ENCODE peak calls at places on chromosomes 1 and 21, in eight cellular contexts. One of them, this sample, is unnamed.
A peak's percentile ranks its signal among the peaks of the same experiment; 100 is the strongest.

GRCh38 chr1:204102719-204103118 is 29.8 kb downstream of the SOX13 start:
- DNase-seq in NCI-H1105: no peak
- DNase-seq in GM13976: no peak
- DNase-seq in Right ventricle myocardium superior: no peak
- DNase-seq in stimulated activated CD8-positive, alpha-beta memory T cell treated with anti-CD3 and anti-CD28 coated beads, Interleukin-7, amount 100 ng/mL, for 1 hour: no peak
- DNase-seq in left colon: no peak
- DNase-seq in HCEC 1CT: no peak
- DNase-seq in AG09319: no peak
- DNase-seq in this sample: peak; percentile 30

GRCh38 chr1:198936371-198937083 is 297.7 kb downstream of the PTPRC start:
- DNase-seq in NCI-H1105: peak; percentile 18
- DNase-seq in GM13976: no peak
- DNase-seq in Right ventricle myocardium superior: no peak
- DNase-seq in stimulated activated CD8-positive, alpha-beta memory T cell treated with anti-CD3 and anti-CD28 coated beads, Interleukin-7, amount 100 ng/mL, for 1 hour: no peak
- DNase-seq in left colon: no peak
- DNase-seq in HCEC 1CT: peak; percentile 52
- DNase-seq in AG09319: no peak
- DNase-seq in this sample: peak; percentile 72

GRCh38 chr1:167454929-167455785 is 63.2 kb downstream of the CD247 start:
- DNase-seq in NCI-H1105: peak; percentile 75
- DNase-seq in GM13976: peak; percentile 79
- DNase-seq in Right ventricle myocardium superior: peak; percentile 77
- DNase-seq in stimulated activated CD8-positive, alpha-beta memory T cell treated with anti-CD3 and anti-CD28 coated beads, Interleukin-7, amount 100 ng/mL, for 1 hour: peak; percentile 52
- DNase-seq in left colon: peak; percentile 66
- DNase-seq in HCEC 1CT: peak; percentile 19
- DNase-seq in AG09319: no peak
- DNase-seq in this sample: peak; percentile 15

GRCh38 chr1:77687519-77687906 is 5.1 kb upstream of the ZZZ3 start:
- DNase-seq in NCI-H1105: no peak
- DNase-seq in GM13976: no peak
- DNase-seq in Right ventricle myocardium superior: peak; percentile 49
- DNase-seq in stimulated activated CD8-positive, alpha-beta memory T cell treated with anti-CD3 and anti-CD28 coated beads, Interleukin-7, amount 100 ng/mL, for 1 hour: no peak
- DNase-seq in left colon: peak; percentile 36
- DNase-seq in HCEC 1CT: peak; percentile 23
- DNase-seq in AG09319: no peak
- DNase-seq in this sample: no peak

GRCh38 chr21:38289697-38290096 is 32.9 kb downstream of the KCNJ15 start:
- DNase-seq in NCI-H1105: no peak
- DNase-seq in GM13976: no peak
- DNase-seq in Right ventricle myocardium superior: peak; percentile 62
- DNase-seq in stimulated activated CD8-positive, alpha-beta memory T cell treated with anti-CD3 and anti-CD28 coated beads, Interleukin-7, amount 100 ng/mL, for 1 hour: no peak
- DNase-seq in left colon: no peak
- DNase-seq in HCEC 1CT: peak; percentile 99
- DNase-seq in AG09319: peak; percentile 96
- DNase-seq in this sample: peak; percentile 73

GRCh38 chr1:218669431-218669830 is 324.3 kb downstream of the TGFB2 start:
- DNase-seq in NCI-H1105: no peak
- DNase-seq in GM13976: no peak
- DNase-seq in Right ventricle myocardium superior: no peak
- DNase-seq in stimulated activated CD8-positive, alpha-beta memory T cell treated with anti-CD3 and anti-CD28 coated beads, Interleukin-7, amount 100 ng/mL, for 1 hour: no peak
- DNase-seq in left colon: no peak
- DNase-seq in HCEC 1CT: no peak
- DNase-seq in AG09319: no peak
- DNase-seq in this sample: no peak

GRCh38 chr1:58136502-58136901 is 410.0 kb downstream of the OMA1 start:
- DNase-seq in NCI-H1105: no peak
- DNase-seq in GM13976: no peak
- DNase-seq in Right ventricle myocardium superior: no peak
- DNase-seq in stimulated activated CD8-positive, alpha-beta memory T cell treated with anti-CD3 and anti-CD28 coated beads, Interleukin-7, amount 100 ng/mL, for 1 hour: no peak
- DNase-seq in left colon: no peak
- DNase-seq in HCEC 1CT: no peak
- DNase-seq in AG09319: no peak
- DNase-seq in this sample: no peak

GRCh38 chr1:48526045-48526714 is 54.2 kb upstream of the SPATA6 start:
- DNase-seq in NCI-H1105: peak; percentile 91
- DNase-seq in GM13976: no peak
- DNase-seq in Right ventricle myocardium superior: no peak
- DNase-seq in stimulated activated CD8-positive, alpha-beta memory T cell treated with anti-CD3 and anti-CD28 coated beads, Interleukin-7, amount 100 ng/mL, for 1 hour: no peak
- DNase-seq in left colon: peak; percentile 40
- DNase-seq in HCEC 1CT: no peak
- DNase-seq in AG09319: no peak
- DNase-seq in this sample: no peak

GRCh38 chr1:230173176-230173575 is 106.1 kb downstream of the GALNT2 start:
- DNase-seq in NCI-H1105: no peak
- DNase-seq in GM13976: no peak
- DNase-seq in Right ventricle myocardium superior: no peak
- DNase-seq in stimulated activated CD8-positive, alpha-beta memory T cell treated with anti-CD3 and anti-CD28 coated beads, Interleukin-7, amount 100 ng/mL, for 1 hour: no peak
- DNase-seq in left colon: no peak
- DNase-seq in HCEC 1CT: no peak
- DNase-seq in AG09319: no peak
- DNase-seq in this sample: no peak

GRCh38 chr21:31235671-31236450 is 108.2 kb downstream of the TIAM1 start:
- DNase-seq in NCI-H1105: no peak
- DNase-seq in GM13976: no peak
- DNase-seq in Right ventricle myocardium superior: no peak
- DNase-seq in stimulated activated CD8-positive, alpha-beta memory T cell treated with anti-CD3 and anti-CD28 coated beads, Interleukin-7, amount 100 ng/mL, for 1 hour: no peak
- DNase-seq in left colon: no peak
- DNase-seq in HCEC 1CT: no peak
- DNase-seq in AG09319: no peak
- DNase-seq in this sample: no peak

GRCh38 chr1:172931340-172931739 is 119.4 kb downstream of the TNFSF18 start:
- DNase-seq in NCI-H1105: no peak
- DNase-seq in GM13976: no peak
- DNase-seq in Right ventricle myocardium superior: no peak
- DNase-seq in stimulated activated CD8-positive, alpha-beta memory T cell treated with anti-CD3 and anti-CD28 coated beads, Interleukin-7, amount 100 ng/mL, for 1 hour: no peak
- DNase-seq in left colon: no peak
- DNase-seq in HCEC 1CT: no peak
- DNase-seq in AG09319: no peak
- DNase-seq in this sample: no peak

GRCh38 chr1:201732351-201732750 is 96.6 kb upstream of the IPO9 start:
- DNase-seq in NCI-H1105: no peak
- DNase-seq in GM13976: no peak
- DNase-seq in Right ventricle myocardium superior: no peak
- DNase-seq in stimulated activated CD8-positive, alpha-beta memory T cell treated with anti-CD3 and anti-CD28 coated beads, Interleukin-7, amount 100 ng/mL, for 1 hour: no peak
- DNase-seq in left colon: no peak
- DNase-seq in HCEC 1CT: peak; percentile 47
- DNase-seq in AG09319: no peak
- DNase-seq in this sample: no peak

GRCh38 chr1:205774277-205775014 is 836 bp downstream of the RAB29 start:
- DNase-seq in NCI-H1105: no peak
- DNase-seq in GM13976: peak; percentile 57
- DNase-seq in Right ventricle myocardium superior: no peak
- DNase-seq in stimulated activated CD8-positive, alpha-beta memory T cell treated with anti-CD3 and anti-CD28 coated beads, Interleukin-7, amount 100 ng/mL, for 1 hour: peak; percentile 6
- DNase-seq in left colon: peak; percentile 29
- DNase-seq in HCEC 1CT: no peak
- DNase-seq in AG09319: no peak
- DNase-seq in this sample: peak; percentile 41

GRCh38 chr21:42988234-42988965 is 14.0 kb downstream of the PKNOX1 start:
- DNase-seq in NCI-H1105: no peak
- DNase-seq in GM13976: no peak
- DNase-seq in Right ventricle myocardium superior: no peak
- DNase-seq in stimulated activated CD8-positive, alpha-beta memory T cell treated with anti-CD3 and anti-CD28 coated beads, Interleukin-7, amount 100 ng/mL, for 1 hour: no peak
- DNase-seq in left colon: no peak
- DNase-seq in HCEC 1CT: peak; percentile 25
- DNase-seq in AG09319: no peak
- DNase-seq in this sample: no peak

GRCh38 chr1:235573880-235574279 is 69.6 kb upstream of the B3GALNT2 start:
- DNase-seq in NCI-H1105: no peak
- DNase-seq in GM13976: no peak
- DNase-seq in Right ventricle myocardium superior: no peak
- DNase-seq in stimulated activated CD8-positive, alpha-beta memory T cell treated with anti-CD3 and anti-CD28 coated beads, Interleukin-7, amount 100 ng/mL, for 1 hour: no peak
- DNase-seq in left colon: no peak
- DNase-seq in HCEC 1CT: no peak
- DNase-seq in AG09319: no peak
- DNase-seq in this sample: no peak

GRCh38 chr1:53334781-53335180 is 6.9 kb upstream of the LRP8 start:
- DNase-seq in NCI-H1105: no peak
- DNase-seq in GM13976: no peak
- DNase-seq in Right ventricle myocardium superior: no peak
- DNase-seq in stimulated activated CD8-positive, alpha-beta memory T cell treated with anti-CD3 and anti-CD28 coated beads, Interleukin-7, amount 100 ng/mL, for 1 hour: no peak
- DNase-seq in left colon: no peak
- DNase-seq in HCEC 1CT: no peak
- DNase-seq in AG09319: no peak
- DNase-seq in this sample: no peak

GRCh38 chr1:100538935-100539835 is 1.2 kb downstream of the GPR88 start:
- DNase-seq in NCI-H1105: peak; percentile 37
- DNase-seq in GM13976: peak; percentile 55
- DNase-seq in Right ventricle myocardium superior: peak; percentile 57
- DNase-seq in stimulated activated CD8-positive, alpha-beta memory T cell treated with anti-CD3 and anti-CD28 coated beads, Interleukin-7, amount 100 ng/mL, for 1 hour: no peak
- DNase-seq in left colon: no peak
- DNase-seq in HCEC 1CT: no peak
- DNase-seq in AG09319: no peak
- DNase-seq in this sample: peak; percentile 32

GRCh38 chr1:230972855-230973271 is 5.8 kb downstream of the TTC13 start:
- DNase-seq in NCI-H1105: no peak
- DNase-seq in GM13976: peak; percentile 53
- DNase-seq in Right ventricle myocardium superior: no peak
- DNase-seq in stimulated activated CD8-positive, alpha-beta memory T cell treated with anti-CD3 and anti-CD28 coated beads, Interleukin-7, amount 100 ng/mL, for 1 hour: peak; percentile 23
- DNase-seq in left colon: no peak
- DNase-seq in HCEC 1CT: no peak
- DNase-seq in AG09319: no peak
- DNase-seq in this sample: peak; percentile 19

GRCh38 chr1:220121791-220122530 is 28.0 kb downstream of the IARS2 start:
- DNase-seq in NCI-H1105: no peak
- DNase-seq in GM13976: peak; percentile 33
- DNase-seq in Right ventricle myocardium superior: no peak
- DNase-seq in stimulated activated CD8-positive, alpha-beta memory T cell treated with anti-CD3 and anti-CD28 coated beads, Interleukin-7, amount 100 ng/mL, for 1 hour: no peak
- DNase-seq in left colon: peak; percentile 33
- DNase-seq in HCEC 1CT: no peak
- DNase-seq in AG09319: no peak
- DNase-seq in this sample: no peak

GRCh38 chr1:180027949-180028445 is 73.4 kb downstream of the CEP350 start:
- DNase-seq in NCI-H1105: no peak
- DNase-seq in GM13976: no peak
- DNase-seq in Right ventricle myocardium superior: no peak
- DNase-seq in stimulated activated CD8-positive, alpha-beta memory T cell treated with anti-CD3 and anti-CD28 coated beads, Interleukin-7, amount 100 ng/mL, for 1 hour: no peak
- DNase-seq in left colon: no peak
- DNase-seq in HCEC 1CT: peak; percentile 95
- DNase-seq in AG09319: peak; percentile 20
- DNase-seq in this sample: peak; percentile 26

GRCh38 chr21:29095203-29095602 is 21.8 kb upstream of the CCT8 start:
- DNase-seq in NCI-H1105: no peak
- DNase-seq in GM13976: no peak
- DNase-seq in Right ventricle myocardium superior: no peak
- DNase-seq in stimulated activated CD8-positive, alpha-beta memory T cell treated with anti-CD3 and anti-CD28 coated beads, Interleukin-7, amount 100 ng/mL, for 1 hour: no peak
- DNase-seq in left colon: no peak
- DNase-seq in HCEC 1CT: no peak
- DNase-seq in AG09319: no peak
- DNase-seq in this sample: no peak

GRCh38 chr1:23577056-23577985 is 18.0 kb upstream of the ID3 start:
- DNase-seq in NCI-H1105: no peak
- DNase-seq in GM13976: peak; percentile 74
- DNase-seq in Right ventricle myocardium superior: no peak
- DNase-seq in stimulated activated CD8-positive, alpha-beta memory T cell treated with anti-CD3 and anti-CD28 coated beads, Interleukin-7, amount 100 ng/mL, for 1 hour: no peak
- DNase-seq in left colon: peak; percentile 41
- DNase-seq in HCEC 1CT: peak; percentile 77
- DNase-seq in AG09319: no peak
- DNase-seq in this sample: peak; percentile 74

GRCh38 chr1:110089561-110090275 is 19.2 kb upstream of the ALX3 start:
- DNase-seq in NCI-H1105: no peak
- DNase-seq in GM13976: no peak
- DNase-seq in Right ventricle myocardium superior: no peak
- DNase-seq in stimulated activated CD8-positive, alpha-beta memory T cell treated with anti-CD3 and anti-CD28 coated beads, Interleukin-7, amount 100 ng/mL, for 1 hour: no peak
- DNase-seq in left colon: no peak
- DNase-seq in HCEC 1CT: no peak
- DNase-seq in AG09319: no peak
- DNase-seq in this sample: no peak

GRCh38 chr1:234582626-234583354 is 27.2 kb downstream of the IRF2BP2 start:
- DNase-seq in NCI-H1105: no peak
- DNase-seq in GM13976: no peak
- DNase-seq in Right ventricle myocardium superior: no peak
- DNase-seq in stimulated activated CD8-positive, alpha-beta memory T cell treated with anti-CD3 and anti-CD28 coated beads, Interleukin-7, amount 100 ng/mL, for 1 hour: no peak
- DNase-seq in left colon: no peak
- DNase-seq in HCEC 1CT: no peak
- DNase-seq in AG09319: no peak
- DNase-seq in this sample: no peak

GRCh38 chr1:10755977-10756521 is 40.4 kb downstream of the CASZ1 start:
- DNase-seq in NCI-H1105: no peak
- DNase-seq in GM13976: peak; percentile 62
- DNase-seq in Right ventricle myocardium superior: peak; percentile 85
- DNase-seq in stimulated activated CD8-positive, alpha-beta memory T cell treated with anti-CD3 and anti-CD28 coated beads, Interleukin-7, amount 100 ng/mL, for 1 hour: peak; percentile 18
- DNase-seq in left colon: peak; percentile 94
- DNase-seq in HCEC 1CT: no peak
- DNase-seq in AG09319: no peak
- DNase-seq in this sample: peak; percentile 11

GRCh38 chr1:54301494-54301893 is 101.5 kb downstream of the MRPL37 start:
- DNase-seq in NCI-H1105: no peak
- DNase-seq in GM13976: no peak
- DNase-seq in Right ventricle myocardium superior: no peak
- DNase-seq in stimulated activated CD8-positive, alpha-beta memory T cell treated with anti-CD3 and anti-CD28 coated beads, Interleukin-7, amount 100 ng/mL, for 1 hour: no peak
- DNase-seq in left colon: no peak
- DNase-seq in HCEC 1CT: no peak
- DNase-seq in AG09319: no peak
- DNase-seq in this sample: no peak

GRCh38 chr1:114466334-114467014 is 44.5 kb downstream of the TRIM33 start:
- DNase-seq in NCI-H1105: no peak
- DNase-seq in GM13976: no peak
- DNase-seq in Right ventricle myocardium superior: no peak
- DNase-seq in stimulated activated CD8-positive, alpha-beta memory T cell treated with anti-CD3 and anti-CD28 coated beads, Interleukin-7, amount 100 ng/mL, for 1 hour: no peak
- DNase-seq in left colon: no peak
- DNase-seq in HCEC 1CT: no peak
- DNase-seq in AG09319: no peak
- DNase-seq in this sample: no peak

GRCh38 chr1:156930483-156930882 is 10.1 kb downstream of the LRRC71 start:
- DNase-seq in NCI-H1105: no peak
- DNase-seq in GM13976: no peak
- DNase-seq in Right ventricle myocardium superior: no peak
- DNase-seq in stimulated activated CD8-positive, alpha-beta memory T cell treated with anti-CD3 and anti-CD28 coated beads, Interleukin-7, amount 100 ng/mL, for 1 hour: no peak
- DNase-seq in left colon: no peak
- DNase-seq in HCEC 1CT: no peak
- DNase-seq in AG09319: no peak
- DNase-seq in this sample: no peak